ENCODE peak calls at places on chromosomes 6 and 20, in eight cellular contexts. A is DND-41, T is PC-3, W is fibroblast of lung, F is HCT116, U is hepatocyte, I is neural progenitor cell, P is GM23338. N is an unnamed sample.

GRCh38 chr20:60095456-60095855 is 137.2 kb downstream of the CDH26 start:
- DNase-seq in T (no peak), P (no peak), F (no peak), U (no peak), I (no peak), W (no peak), A (peak; percentile 34), N (no peak)

GRCh38 chr20:36147707-36148106 is 6.8 kb upstream of the EPB41L1 start:
- DNase-seq in I (no peak), T (no peak), W (peak; percentile 80), A (no peak), P (no peak), F (no peak), U (peak; percentile 48), N (peak; percentile 63)

GRCh38 chr20:9422335-9422734 is 92.1 kb upstream of the LAMP5 start:
- DNase-seq in I (no peak), T (no peak), U (no peak), F (no peak), A (no peak), P (no peak), W (no peak), N (no peak)

GRCh38 chr6:128346569-128346968 is 173.8 kb downstream of the PTPRK start:
- DNase-seq in I (no peak), W (no peak), P (no peak), T (no peak), U (no peak), F (no peak), A (no peak), N (no peak)

GRCh38 chr6:67212584-67212983 is 1422.5 kb upstream of the ADGRB3 start:
- DNase-seq in W (no peak), T (no peak), I (no peak), U (no peak), P (no peak), F (no peak), A (no peak), N (no peak)

GRCh38 chr6:32885698-32886286 is 31.8 kb downstream of the PSMB9 start:
- DNase-seq in T (peak; percentile 87), I (peak; percentile 57), F (peak; percentile 72), P (peak; percentile 82), A (no peak), W (peak; percentile 88), U (peak; percentile 81), N (peak; percentile 75)

GRCh38 chr6:75135447-75135846 is 70.4 kb downstream of the COL12A1 start:
- DNase-seq in I (no peak), F (no peak), A (no peak), U (no peak), T (no peak), P (no peak), W (no peak), N (peak; percentile 54)

GRCh38 chr6:74731921-74732320 is 473.9 kb downstream of the COL12A1 start:
- DNase-seq in F (no peak), I (no peak), W (no peak), T (no peak), P (peak; percentile 8), A (no peak), U (no peak), N (peak; percentile 63)

GRCh38 chr6:43221046-43221773 is 8.1 kb downstream of the DNPH1 start:
- DNase-seq in U (no peak), I (no peak), A (no peak), F (no peak), W (no peak), P (no peak), T (no peak), N (peak; percentile 15)

GRCh38 chr6:129645371-129646139 is 64.4 kb downstream of the ARHGAP18 start:
- DNase-seq in W (peak; percentile 66), I (no peak), T (peak; percentile 54), U (no peak), P (no peak), A (no peak), F (peak; percentile 65), N (no peak)

GRCh38 chr20:50824137-50824536 is 29.3 kb downstream of the BCAS4 start:
- DNase-seq in P (no peak), A (no peak), W (peak; percentile 75), U (no peak), I (no peak), T (peak; percentile 33), F (no peak), N (peak; percentile 83)

GRCh38 chr6:320351-321157 is 28.3 kb downstream of the DUSP22 start:
- DNase-seq in U (no peak), I (no peak), T (no peak), A (no peak), F (no peak), P (no peak), W (no peak), N (no peak)

GRCh38 chr6:159762681-159763293 is 942 bp downstream of the ACAT2 start:
- DNase-seq in P (peak; percentile 20), F (no peak), A (peak; percentile 24), U (peak; percentile 57), W (no peak), I (peak; percentile 28), T (no peak), N (peak; percentile 23)

GRCh38 chr6:159759645-159760044 is 2.2 kb upstream of the ACAT2 start:
- DNase-seq in U (no peak), I (no peak), T (no peak), P (no peak), F (no peak), A (no peak), W (no peak), N (peak; percentile 5)

GRCh38 chr6:159761135-159761872 is 541 bp upstream of the ACAT2 start:
- DNase-seq in I (peak; percentile 68), F (no peak), T (peak; percentile 11), U (peak; percentile 49), A (peak; percentile 53), W (peak; percentile 20), P (peak; percentile 44), N (peak; percentile 61)

GRCh38 chr6:159760602-159761057 is 1.2 kb upstream of the ACAT2 start:
- DNase-seq in T (peak; percentile 37), I (peak; percentile 85), A (no peak), F (no peak), U (peak; percentile 16), W (peak; percentile 31), P (peak; percentile 93), N (peak; percentile 53)

DNA sequence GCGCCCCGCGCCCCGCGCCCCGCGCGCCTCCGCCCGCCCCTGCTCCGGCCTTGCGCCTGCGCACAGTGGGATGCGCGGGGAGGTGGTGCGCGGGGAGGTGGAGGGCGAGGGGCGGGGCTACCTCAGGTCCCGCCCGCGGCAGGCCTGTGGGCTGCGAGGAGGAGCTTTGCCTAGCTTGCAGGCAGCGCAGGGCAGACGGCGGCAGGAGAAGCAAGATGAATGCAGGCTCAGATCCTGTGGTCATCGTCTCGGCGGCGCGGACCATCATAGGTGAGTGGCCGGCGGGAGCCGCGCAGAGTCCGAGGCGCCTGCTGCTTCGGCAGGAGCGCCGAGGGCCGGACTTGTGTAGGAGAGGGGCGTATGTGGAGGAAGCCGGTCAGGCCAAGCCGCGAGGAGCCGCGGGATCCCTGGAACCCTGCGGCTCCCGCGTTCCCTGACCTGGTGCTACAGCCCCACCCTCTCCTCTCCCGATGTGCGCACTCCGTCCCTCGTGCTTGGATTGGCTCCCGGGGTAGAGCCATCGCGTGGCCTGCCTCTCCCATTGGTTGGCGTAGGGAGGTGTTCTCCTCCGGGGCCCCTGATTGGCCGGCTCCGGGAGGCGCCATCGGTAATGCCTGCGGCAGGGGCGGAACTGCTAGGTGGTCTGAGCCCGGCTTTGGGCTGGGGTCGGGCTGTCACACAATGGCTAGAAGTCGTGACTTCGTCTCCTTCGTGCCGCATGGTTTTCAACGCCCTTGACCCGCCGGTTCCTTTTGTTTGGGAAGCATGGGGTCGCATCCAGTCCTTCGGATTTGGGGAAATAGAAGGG is at the start of gene ACAT2:
- DNase-seq in I (peak; percentile 96), U (peak; percentile 96), A (peak; percentile 96), F (peak; percentile 83), T (peak; percentile 92), W (peak; percentile 94), P (peak; percentile 97), N (peak; percentile 98)
- H3K79me2 ChIP-seq in I (peaks cover 51% of the 10 kb centered on the region), U (peaks cover 35% of the 10 kb centered on the region), A (peaks cover 52% of the 10 kb centered on the region), F (peaks cover 12% of the 10 kb centered on the region), T (no peaks in the 10 kb centered on the region), W (peaks cover 8% of the 10 kb centered on the region), P (peaks cover 44% of the 10 kb centered on the region), N (peaks cover 5% of the 10 kb centered on the region)

GRCh38 chr6:15843764-15844163 is 180.9 kb upstream of the DTNBP1 start:
- DNase-seq in I (no peak), W (no peak), F (no peak), P (no peak), T (no peak), A (no peak), U (no peak), N (no peak)

GRCh38 chr6:15843226-15843625 is 180.4 kb upstream of the DTNBP1 start:
- DNase-seq in U (no peak), F (no peak), A (no peak), P (no peak), T (no peak), I (no peak), W (no peak), N (no peak)

GRCh38 chr6:15841937-15842698 is 179.3 kb upstream of the DTNBP1 start:
- DNase-seq in T (no peak), A (no peak), P (no peak), U (no peak), W (peak; percentile 7), I (no peak), F (no peak), N (peak; percentile 21)

GRCh38 chr6:15839969-15840541 is 177.2 kb upstream of the DTNBP1 start:
- DNase-seq in A (no peak), P (no peak), F (no peak), T (no peak), U (no peak), I (no peak), W (no peak), N (no peak)

GRCh38 chr6:15842718-15843117 is 179.9 kb upstream of the DTNBP1 start:
- DNase-seq in P (no peak), A (no peak), T (no peak), I (no peak), U (no peak), W (peak; percentile 34), F (no peak), N (peak; percentile 60)
- H3K4me3 ChIP-seq in P (no peak overlapping the region), A (no peak overlapping the region), T (no peak overlapping the region), I (no peak overlapping the region), U (no peak overlapping the region), W (no peak overlapping the region), F (no peak overlapping the region), N (no peak overlapping the region)

DNA sequence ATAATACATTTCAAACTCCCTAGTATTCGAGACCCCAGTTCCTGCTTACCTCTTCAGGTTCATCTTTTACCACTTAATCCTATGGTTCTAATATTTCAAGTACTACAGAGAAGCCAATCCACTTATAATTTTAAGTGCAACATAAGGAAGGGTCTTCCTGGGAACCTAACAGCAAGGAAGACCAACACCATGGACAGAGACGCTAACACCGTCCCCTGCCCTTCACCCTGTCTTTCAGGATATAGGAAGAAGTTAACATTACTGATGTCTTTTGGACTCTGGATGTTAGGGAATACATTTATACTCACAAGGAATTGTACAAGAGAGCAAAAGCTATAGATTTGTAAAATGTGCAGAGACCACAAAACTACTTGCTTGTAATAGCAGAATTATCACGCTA is 565.0 kb upstream of the CHD6 start:
- DNase-seq in F (no peak), A (no peak), U (no peak), W (no peak), I (no peak), P (no peak), T (no peak), N (no peak)
- H3K79me2 ChIP-seq in F (no peaks in the 10 kb centered on the region), A (no peaks in the 10 kb centered on the region), U (no peaks in the 10 kb centered on the region), W (no peaks in the 10 kb centered on the region), I (no peaks in the 10 kb centered on the region), P (no peaks in the 10 kb centered on the region), T (no peaks in the 10 kb centered on the region), N (no peaks in the 10 kb centered on the region)

GRCh38 chr6:12335717-12336116 is 45.6 kb downstream of the EDN1 start:
- DNase-seq in F (no peak), W (no peak), T (no peak), U (no peak), A (no peak), P (no peak), I (no peak), N (no peak)
- H3K4me3 ChIP-seq in F (no peak overlapping the region), W (no peak overlapping the region), T (no peak overlapping the region), U (no peak overlapping the region), A (no peak overlapping the region), P (no peak overlapping the region), I (no peak overlapping the region), N (no peak overlapping the region)